ENCODE peak calls at places on chromosomes 5 and 9, in nine cellular contexts. One of them, this sample, is unnamed.

GRCh38 chr5:135735831-135736230 is 98.6 kb upstream of the SLC25A48 start:
- DNase-seq in HCT116: no peak
- DNase-seq in ovary: no peak
- DNase-seq in stomach: no peak
- DNase-seq in H54: no peak
- DNase-seq in spleen: no peak
- DNase-seq in lower leg skin: peak
- DNase-seq in heart left ventricle: no peak
- DNase-seq in prostate gland: no peak
- DNase-seq in this sample: no peak

GRCh38 chr5:92674322-92674721 is 906.7 kb downstream of the NR2F1-AS1 start:
- DNase-seq in HCT116: no peak
- DNase-seq in H54: no peak
- DNase-seq in stomach: no peak
- DNase-seq in spleen: no peak
- DNase-seq in lower leg skin: no peak
- DNase-seq in ovary: no peak
- DNase-seq in heart left ventricle: no peak
- DNase-seq in prostate gland: no peak
- DNase-seq in this sample: no peak

GRCh38 chr9:87714819-87715218 is 11.1 kb upstream of the CTSL start:
- DNase-seq in H54: no peak
- DNase-seq in stomach: peak
- DNase-seq in ovary: peak
- DNase-seq in lower leg skin: peak
- DNase-seq in HCT116: no peak
- DNase-seq in prostate gland: peak
- DNase-seq in heart left ventricle: no peak
- DNase-seq in spleen: no peak
- DNase-seq in this sample: no peak

GRCh38 chr5:169703803-169704202 is 66.7 kb downstream of the DOCK2 start:
- DNase-seq in HCT116: no peak
- DNase-seq in lower leg skin: no peak
- DNase-seq in heart left ventricle: no peak
- DNase-seq in spleen: no peak
- DNase-seq in ovary: no peak
- DNase-seq in H54: no peak
- DNase-seq in prostate gland: no peak
- DNase-seq in stomach: no peak
- DNase-seq in this sample: no peak

GRCh38 chr9:123715258-123715657 is 214.7 kb downstream of the DENND1A start:
- DNase-seq in spleen: no peak
- DNase-seq in prostate gland: no peak
- DNase-seq in heart left ventricle: no peak
- DNase-seq in lower leg skin: no peak
- DNase-seq in ovary: no peak
- DNase-seq in stomach: no peak
- DNase-seq in HCT116: no peak
- DNase-seq in H54: no peak
- DNase-seq in this sample: no peak

GRCh38 chr9:25418974-25419373 is 259.3 kb downstream of the TUSC1 start:
- DNase-seq in HCT116: no peak
- DNase-seq in heart left ventricle: no peak
- DNase-seq in stomach: no peak
- DNase-seq in lower leg skin: no peak
- DNase-seq in ovary: no peak
- DNase-seq in H54: no peak
- DNase-seq in spleen: no peak
- DNase-seq in prostate gland: no peak
- DNase-seq in this sample: no peak

GRCh38 chr5:66169534-66169933 is 25.4 kb downstream of the SREK1 start:
- DNase-seq in heart left ventricle: no peak
- DNase-seq in spleen: no peak
- DNase-seq in prostate gland: no peak
- DNase-seq in stomach: no peak
- DNase-seq in lower leg skin: no peak
- DNase-seq in H54: no peak
- DNase-seq in HCT116: no peak
- DNase-seq in ovary: no peak
- DNase-seq in this sample: no peak

GRCh38 chr5:565782-566445 is 41.7 kb upstream of the SLC9A3 start:
- DNase-seq in lower leg skin: no peak
- DNase-seq in stomach: no peak
- DNase-seq in prostate gland: no peak
- DNase-seq in heart left ventricle: peak
- DNase-seq in H54: no peak
- DNase-seq in ovary: no peak
- DNase-seq in HCT116: no peak
- DNase-seq in spleen: no peak
- DNase-seq in this sample: no peak

GRCh38 chr9:38117646-38118045 is 48.6 kb upstream of the SHB start:
- DNase-seq in ovary: no peak
- DNase-seq in HCT116: no peak
- DNase-seq in lower leg skin: no peak
- DNase-seq in prostate gland: no peak
- DNase-seq in heart left ventricle: no peak
- DNase-seq in H54: no peak
- DNase-seq in stomach: no peak
- DNase-seq in spleen: no peak
- DNase-seq in this sample: no peak

DNA sequence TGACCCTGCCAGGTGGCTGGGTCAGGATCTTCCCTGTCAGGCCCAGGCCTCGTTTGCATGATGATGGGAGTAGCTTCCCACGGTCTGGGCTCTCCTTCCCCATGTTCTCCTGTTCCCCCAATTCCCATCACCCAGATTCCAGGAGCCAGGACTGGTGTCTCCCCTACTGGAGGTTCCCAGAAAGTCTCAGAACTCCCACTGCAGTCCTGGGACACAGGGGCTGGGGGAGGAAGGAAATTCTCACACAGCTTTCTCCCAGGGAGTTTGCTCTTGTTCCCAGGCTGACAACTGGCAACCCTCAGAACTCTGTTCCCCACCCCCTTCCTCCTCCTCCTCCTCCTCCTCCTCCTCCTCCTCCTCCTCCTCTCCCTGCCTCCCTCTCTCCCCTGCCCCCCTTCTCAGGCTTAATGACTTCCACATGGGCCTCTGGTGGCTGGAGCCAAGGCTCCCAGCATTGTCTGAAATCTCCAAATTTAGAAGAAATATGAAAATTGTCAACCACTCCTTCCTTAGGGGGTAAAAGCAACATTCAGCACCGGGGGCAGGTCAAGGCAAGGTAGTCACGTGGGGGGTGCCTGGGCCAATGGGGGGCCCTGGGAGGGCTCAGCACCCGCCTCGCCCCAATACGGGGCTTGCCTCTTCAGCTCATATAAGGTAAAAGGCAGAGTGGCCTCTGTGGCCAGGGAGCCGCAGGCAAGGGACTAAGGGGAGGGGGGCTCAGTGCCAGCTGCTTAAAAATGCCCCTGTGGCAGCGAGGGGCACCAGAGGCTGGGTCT is 27.3 kb upstream of the IL17B start:
- DNase-seq in HCT116: no peak
- DNase-seq in lower leg skin: no peak
- DNase-seq in spleen: no peak
- DNase-seq in stomach: no peak
- DNase-seq in ovary: peak
- DNase-seq in H54: no peak
- DNase-seq in heart left ventricle: peak
- DNase-seq in prostate gland: no peak
- DNase-seq in this sample: no peak
- TF ChIP-seq POLR2A in HCT116: no peak
- TF ChIP-seq POLR2A in lower leg skin: no peak
- TF ChIP-seq POLR2A in spleen: peak
- TF ChIP-seq POLR2A in stomach: no peak
- TF ChIP-seq POLR2A in ovary: peak
- TF ChIP-seq POLR2A in H54: no peak
- TF ChIP-seq POLR2A in heart left ventricle: peak
- TF ChIP-seq POLR2A in prostate gland: peak
- TF ChIP-seq POLR2A in this sample: no peak

GRCh38 chr9:22446589-22446949 is at the start of gene DMRTA1:
- DNase-seq in spleen: peak
- DNase-seq in HCT116: no peak
- DNase-seq in lower leg skin: peak
- DNase-seq in H54: peak
- DNase-seq in heart left ventricle: peak
- DNase-seq in prostate gland: peak
- DNase-seq in ovary: peak
- DNase-seq in stomach: peak
- DNase-seq in this sample: no peak

GRCh38 chr9:22447607-22448305 is 1.1 kb downstream of the DMRTA1 start:
- DNase-seq in ovary: no peak
- DNase-seq in prostate gland: peak
- DNase-seq in heart left ventricle: no peak
- DNase-seq in spleen: no peak
- DNase-seq in stomach: peak
- DNase-seq in lower leg skin: no peak
- DNase-seq in H54: no peak
- DNase-seq in HCT116: no peak
- DNase-seq in this sample: no peak

GRCh38 chr9:22452415-22453010 is 5.9 kb downstream of the DMRTA1 start:
- DNase-seq in heart left ventricle: no peak
- DNase-seq in H54: no peak
- DNase-seq in stomach: peak
- DNase-seq in ovary: peak
- DNase-seq in spleen: peak
- DNase-seq in prostate gland: peak
- DNase-seq in HCT116: peak
- DNase-seq in lower leg skin: peak
- DNase-seq in this sample: no peak

DNA sequence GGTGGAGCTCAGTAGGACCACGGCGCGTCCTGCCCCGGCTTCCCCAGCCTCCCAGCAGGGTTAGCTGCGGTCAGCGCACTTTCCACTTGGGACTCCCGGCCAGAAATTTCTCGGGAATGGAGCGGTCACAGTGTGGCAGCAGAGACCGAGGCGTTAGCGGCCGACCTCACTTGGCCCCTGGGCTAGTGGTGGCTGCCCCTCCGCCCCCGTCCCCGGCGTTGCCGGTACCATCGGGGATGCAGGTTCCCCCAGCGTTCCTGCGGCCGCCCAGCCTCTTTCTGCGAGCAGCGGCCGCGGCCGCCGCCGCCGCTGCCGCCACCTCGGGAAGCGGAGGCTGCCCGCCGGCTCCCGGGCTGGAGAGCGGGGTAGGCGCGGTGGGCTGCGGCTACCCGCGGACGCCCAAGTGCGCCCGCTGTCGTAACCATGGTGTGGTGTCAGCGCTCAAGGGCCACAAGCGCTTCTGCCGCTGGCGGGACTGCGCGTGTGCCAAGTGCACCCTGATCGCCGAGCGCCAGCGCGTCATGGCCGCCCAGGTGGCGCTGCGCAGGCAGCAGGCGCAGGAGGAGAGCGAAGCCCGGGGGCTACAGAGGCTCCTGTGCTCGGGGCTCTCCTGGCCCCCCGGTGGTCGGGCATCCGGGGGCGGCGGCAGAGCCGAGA is 454 bp downstream of the DMRTA1 start:
- DNase-seq in prostate gland: peak
- DNase-seq in heart left ventricle: peak
- DNase-seq in spleen: peak
- DNase-seq in H54: peak
- DNase-seq in HCT116: no peak
- DNase-seq in lower leg skin: no peak
- DNase-seq in ovary: no peak
- DNase-seq in stomach: peak
- DNase-seq in this sample: peak
- TF ChIP-seq POLR2A in prostate gland: peak
- TF ChIP-seq POLR2A in heart left ventricle: no peak
- TF ChIP-seq POLR2A in spleen: no peak
- TF ChIP-seq POLR2A in H54: no peak
- TF ChIP-seq POLR2A in HCT116: no peak
- TF ChIP-seq POLR2A in lower leg skin: no peak
- TF ChIP-seq POLR2A in ovary: no peak
- TF ChIP-seq POLR2A in stomach: no peak
- TF ChIP-seq POLR2A in this sample: no peak

DNA sequence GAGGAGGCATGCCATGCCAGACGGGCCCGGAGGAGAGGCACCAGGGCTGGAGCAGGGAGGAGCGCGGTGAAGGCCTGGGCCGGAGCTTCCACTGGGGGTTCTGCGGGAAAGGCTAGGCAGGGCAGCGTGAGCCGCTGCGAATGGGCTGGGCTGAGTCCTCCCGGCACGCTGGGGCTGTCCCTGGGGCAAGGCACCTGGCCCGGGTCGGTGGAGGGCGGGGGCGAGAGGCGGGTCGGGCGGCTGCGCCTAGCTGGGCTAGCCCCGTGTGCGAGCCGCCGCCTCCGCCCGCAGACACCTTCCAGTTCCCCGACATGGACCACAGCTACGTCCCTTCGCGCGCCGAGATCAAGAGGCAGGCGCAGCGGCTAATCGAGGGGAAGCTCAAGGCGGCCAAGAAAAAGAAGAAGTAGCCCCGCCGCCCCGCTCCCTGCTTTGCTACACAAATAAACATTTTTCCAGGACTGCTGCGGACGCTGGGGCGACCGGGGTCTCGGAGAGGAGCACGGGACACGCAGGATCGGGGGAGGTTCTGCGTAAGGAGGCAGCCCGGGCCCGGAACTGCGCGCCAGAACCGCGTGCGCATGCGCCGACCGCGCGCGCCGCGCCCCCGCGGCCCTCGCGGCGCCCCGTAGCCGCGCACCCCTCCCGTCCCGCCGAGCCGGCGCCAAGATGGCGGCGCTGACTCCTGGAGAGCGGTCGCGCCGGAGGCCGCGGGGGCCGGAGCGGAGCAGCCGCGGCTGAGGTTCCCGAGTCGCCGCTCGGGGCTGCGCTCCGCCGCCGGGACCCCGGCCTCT is at the start of gene RABL6:
- DNase-seq in spleen: peak
- DNase-seq in heart left ventricle: peak
- DNase-seq in ovary: peak
- DNase-seq in H54: peak
- DNase-seq in prostate gland: peak
- DNase-seq in lower leg skin: no peak
- DNase-seq in HCT116: no peak
- DNase-seq in stomach: peak
- DNase-seq in this sample: peak
- TF ChIP-seq POLR2A in spleen: peak
- TF ChIP-seq POLR2A in heart left ventricle: peak
- TF ChIP-seq POLR2A in ovary: peak
- TF ChIP-seq POLR2A in H54: peak
- TF ChIP-seq POLR2A in prostate gland: peak
- TF ChIP-seq POLR2A in lower leg skin: no peak
- TF ChIP-seq POLR2A in HCT116: peak
- TF ChIP-seq POLR2A in stomach: no peak
- TF ChIP-seq POLR2A in this sample: peak

DNA sequence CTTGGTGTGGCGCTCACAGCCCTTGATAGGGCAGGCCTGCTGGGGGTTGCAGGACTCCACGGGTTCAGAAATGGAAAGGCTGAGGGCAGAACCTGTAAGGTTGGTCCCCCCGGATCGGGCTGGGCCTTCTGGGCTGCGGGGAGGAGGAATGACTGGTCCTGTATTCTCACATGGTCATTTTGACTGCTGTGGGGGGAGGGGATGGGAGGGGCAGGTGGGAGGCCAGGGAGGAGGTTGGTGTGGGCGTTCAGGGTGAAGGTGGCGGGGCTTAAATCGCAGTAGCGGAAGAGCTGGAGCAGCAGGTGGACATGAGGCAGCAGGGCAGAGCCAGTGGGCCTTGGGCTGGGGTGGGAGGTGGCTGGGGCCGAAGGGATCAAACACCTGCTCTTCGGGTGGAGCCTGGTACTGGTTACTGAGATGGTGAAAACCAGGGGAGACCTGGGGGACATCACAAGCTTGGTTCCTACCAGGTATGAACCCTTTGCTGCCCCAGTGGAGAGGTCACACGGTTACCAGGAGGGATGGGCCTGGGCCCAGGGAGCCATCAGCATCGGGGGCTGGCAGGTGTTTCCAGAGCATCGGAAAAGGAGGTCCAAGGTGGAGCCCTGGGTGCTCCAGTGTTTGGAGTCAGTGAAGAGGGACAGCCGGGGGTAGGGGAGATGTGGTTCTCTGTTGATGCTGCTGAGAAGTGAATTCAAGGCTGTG is 1.8 kb downstream of the MRPS2 start:
- DNase-seq in stomach: no peak
- DNase-seq in prostate gland: no peak
- DNase-seq in spleen: peak
- DNase-seq in HCT116: no peak
- DNase-seq in H54: no peak
- DNase-seq in ovary: no peak
- DNase-seq in heart left ventricle: no peak
- DNase-seq in lower leg skin: no peak
- DNase-seq in this sample: no peak
- TF ChIP-seq POLR2A in stomach: no peak
- TF ChIP-seq POLR2A in prostate gland: no peak
- TF ChIP-seq POLR2A in spleen: no peak
- TF ChIP-seq POLR2A in HCT116: no peak
- TF ChIP-seq POLR2A in H54: no peak
- TF ChIP-seq POLR2A in ovary: no peak
- TF ChIP-seq POLR2A in heart left ventricle: no peak
- TF ChIP-seq POLR2A in lower leg skin: no peak
- TF ChIP-seq POLR2A in this sample: no peak

This sample was measured in GM12892.